ENCODE peak calls at places on chromosomes 7 and 10, in ten cellular contexts. X is esophagus squamous epithelium, L is H1, V is K562, W is sigmoid colon, I is A549, K is adrenal gland, D is GM12891, A is Peyer's patch, M is H54. O is an unnamed sample.

GRCh38 chr7:123437447-123437995 is 96.9 kb downstream of the IQUB start:
- DNase-seq in A (no peak), W (no peak), L (no peak), X (no peak), M (no peak), K (no peak), I (no peak), D (no peak), V (no peak), O (no peak)

GRCh38 chr10:29613791-29614190 is 21.0 kb downstream of the SVIL start:
- DNase-seq in M (no peak), K (no peak), D (no peak), V (no peak), L (no peak), I (no peak), A (no peak), W (no peak), X (no peak), O (no peak)

GRCh38 chr7:23347682-23348180 is 48.6 kb downstream of the MALSU1 start:
- DNase-seq in W (no peak), D (no peak), M (peak), X (no peak), L (no peak), I (peak), V (peak), A (no peak), K (no peak), O (no peak)

GRCh38 chr10:3776796-3777571 is 8.0 kb downstream of the KLF6 start:
- DNase-seq in W (peak), I (no peak), M (no peak), D (no peak), L (no peak), X (no peak), K (no peak), V (peak), A (no peak), O (no peak)

GRCh38 chr10:3803884-3804741 is 19.1 kb upstream of the KLF6 start:
- DNase-seq in I (no peak), V (peak), K (no peak), L (no peak), A (no peak), M (no peak), D (no peak), W (no peak), X (no peak), O (no peak)

GRCh38 chr10:89710748-89711147 is 9.4 kb downstream of the KIF20B start:
- DNase-seq in X (no peak), W (no peak), V (no peak), I (no peak), A (no peak), L (no peak), M (no peak), D (no peak), K (no peak), O (no peak)

GRCh38 chr7:88344271-88344670 is 37.6 kb upstream of the STEAP4 start:
- DNase-seq in I (no peak), L (no peak), V (no peak), A (no peak), D (no peak), W (no peak), K (no peak), X (no peak), M (no peak), O (no peak)

GRCh38 chr10:74164641-74165529 is 13.9 kb downstream of the ADK start:
- DNase-seq in D (no peak), L (no peak), K (no peak), M (no peak), V (no peak), I (no peak), A (no peak), W (no peak), X (no peak), O (no peak)

GRCh38 chr7:115879171-115879570 is 151.4 kb downstream of the TFEC start:
- DNase-seq in D (no peak), M (no peak), V (no peak), K (no peak), A (no peak), W (no peak), I (no peak), L (no peak), X (no peak), O (no peak)

GRCh38 chr10:89563861-89564478 is 28.6 kb upstream of the SLC16A12 start:
- DNase-seq in D (peak), L (no peak), X (no peak), V (peak), I (peak), K (no peak), M (peak), A (no peak), W (no peak), O (no peak)

DNA sequence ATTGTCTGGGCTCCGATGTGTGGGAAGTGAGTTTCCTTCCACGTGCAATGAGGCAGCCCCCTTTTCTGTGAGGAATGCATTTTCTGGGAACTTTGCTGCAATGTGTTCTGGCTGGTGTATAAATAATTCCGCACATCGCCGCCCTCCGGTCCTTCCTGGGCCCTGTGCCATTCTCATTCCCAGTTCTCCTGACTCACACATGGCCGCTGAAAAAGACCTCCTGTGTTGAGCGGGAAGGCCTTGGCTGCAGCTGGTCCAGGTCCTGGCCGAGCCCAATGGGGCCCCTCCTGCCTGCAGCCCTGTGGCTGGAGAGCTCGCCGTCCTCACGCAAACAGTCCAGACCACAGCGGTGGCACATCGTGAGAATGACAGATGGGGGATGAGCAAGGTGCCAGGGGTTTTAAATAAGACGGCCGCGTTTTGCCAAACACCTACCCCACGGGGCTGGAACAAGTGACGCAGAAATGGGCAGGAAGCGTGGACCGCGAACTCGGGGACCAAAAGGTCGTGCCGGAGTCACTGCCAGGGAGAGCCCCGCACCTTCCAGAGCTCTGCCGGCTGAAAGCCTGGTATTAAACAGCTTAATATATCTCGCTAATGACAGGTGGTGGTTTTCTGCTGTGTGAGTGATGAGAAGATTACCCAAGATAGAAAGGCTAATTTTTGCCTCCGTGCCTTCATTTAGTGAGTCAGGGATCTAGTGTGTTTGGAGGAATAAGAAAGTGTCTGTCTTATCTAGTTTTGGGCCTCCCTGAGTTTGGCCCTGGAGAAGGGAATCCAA is 37.0 kb downstream of the FAM20C start:
- DNase-seq in A (peak), K (peak), D (no peak), V (no peak), X (no peak), W (peak), M (peak), L (no peak), I (no peak), O (no peak)
- TF ChIP-seq POLR2A in A (no peak), K (no peak), D (no peak), V (no peak), X (no peak), W (no peak), M (no peak), L (no peak), I (no peak), O (no peak)

GRCh38 chr7:100538348-100538653 is 702 bp upstream of the AGFG2 start:
- DNase-seq in D (no peak), L (no peak), M (no peak), A (no peak), K (no peak), I (no peak), X (no peak), W (no peak), V (no peak), O (no peak)

DNA sequence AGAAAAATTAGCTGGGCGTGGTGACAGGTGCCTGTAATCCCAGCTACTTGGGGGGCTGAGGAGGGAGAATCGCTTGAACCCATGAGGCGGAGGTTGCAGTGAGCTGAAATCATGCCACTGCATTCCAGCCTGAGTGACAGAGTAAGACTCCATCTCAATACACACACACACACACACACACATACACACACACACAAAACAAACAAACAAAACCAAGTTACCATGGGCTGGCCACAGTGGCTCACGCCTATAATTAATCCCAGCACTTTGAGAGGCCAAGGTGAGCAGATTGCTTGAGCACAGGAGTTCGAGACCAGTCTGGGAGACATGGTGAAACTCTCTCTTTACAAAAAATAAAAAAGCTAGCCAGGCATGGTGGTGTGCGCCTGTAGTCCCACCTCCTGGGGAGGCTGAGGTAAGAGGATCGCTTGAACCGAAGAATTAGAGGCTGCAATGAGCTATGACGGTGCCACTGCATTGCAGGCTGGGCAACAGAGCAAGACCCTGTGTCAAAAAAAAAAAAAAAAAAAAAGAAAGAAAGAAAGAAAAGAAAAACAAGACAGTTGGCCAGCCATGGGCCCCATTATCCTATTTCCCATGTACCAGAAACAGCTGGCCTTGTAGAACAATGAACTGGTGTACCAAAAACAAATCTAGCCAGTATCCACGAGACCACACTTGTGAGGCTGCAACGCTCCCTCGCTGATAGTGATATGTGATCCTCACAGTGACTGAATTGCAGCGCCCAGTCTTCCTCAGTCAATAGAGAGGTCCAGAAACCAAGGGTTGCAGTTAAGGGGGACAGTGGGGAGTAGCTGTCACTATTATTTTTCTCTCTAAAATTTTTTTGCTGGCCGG is 6.6 kb upstream of the AGFG2 start:
- DNase-seq in A (no peak), K (no peak), V (peak), X (no peak), L (no peak), M (no peak), W (no peak), D (no peak), I (no peak), O (no peak)
- TF ChIP-seq POLR2A in A (no peak), K (no peak), V (no peak), X (no peak), L (no peak), M (no peak), W (no peak), D (no peak), I (no peak), O (no peak)

DNA sequence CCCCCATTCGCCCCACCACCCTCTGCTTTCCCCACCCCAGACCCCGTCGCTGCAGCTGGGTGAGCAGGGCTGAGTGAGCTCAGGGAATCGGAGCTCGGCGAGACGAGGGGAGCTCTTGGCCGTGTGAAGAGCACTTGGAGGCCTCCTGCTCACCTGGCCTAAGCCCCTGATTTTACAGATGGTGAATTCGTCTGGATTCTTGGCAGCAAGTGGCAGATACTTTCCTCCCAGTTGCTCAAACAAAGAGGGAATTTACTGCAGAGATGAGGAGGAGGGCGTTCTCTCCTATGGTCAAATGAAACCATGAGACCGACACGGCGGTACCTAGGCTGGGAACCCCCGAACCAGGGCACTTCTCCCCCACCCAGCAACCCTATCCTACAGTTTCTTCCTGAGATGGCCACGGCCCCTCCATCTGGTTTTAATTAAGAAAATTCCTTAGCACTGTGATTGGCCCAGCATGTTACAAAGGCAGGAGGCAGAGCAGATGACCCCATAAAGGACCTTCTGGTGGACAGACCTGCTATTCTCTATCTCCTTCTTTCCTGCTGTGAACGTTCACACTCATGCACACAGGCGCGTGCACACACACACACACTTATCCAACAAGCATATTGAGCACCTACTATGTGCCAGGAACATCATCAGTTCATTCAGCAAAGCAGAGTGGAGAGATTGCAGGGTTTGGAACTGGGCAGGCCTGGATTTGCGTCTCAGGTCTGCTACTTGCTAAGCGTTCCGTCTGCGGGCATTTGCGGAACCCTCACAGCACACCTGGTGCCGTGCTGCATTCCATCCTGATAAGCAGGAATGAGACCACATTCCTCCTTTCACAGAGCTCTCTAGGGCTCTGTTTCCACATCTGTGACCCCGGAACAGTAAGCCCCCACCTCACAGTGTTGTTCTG is 129.4 kb downstream of the RGS10 start:
- DNase-seq in V (no peak), K (no peak), D (no peak), W (no peak), L (no peak), I (no peak), A (no peak), X (no peak), M (no peak), O (no peak)
- TF ChIP-seq POLR2A in V (no peak), K (no peak), D (no peak), W (no peak), L (no peak), I (no peak), A (no peak), X (no peak), M (no peak), O (no peak)

DNA sequence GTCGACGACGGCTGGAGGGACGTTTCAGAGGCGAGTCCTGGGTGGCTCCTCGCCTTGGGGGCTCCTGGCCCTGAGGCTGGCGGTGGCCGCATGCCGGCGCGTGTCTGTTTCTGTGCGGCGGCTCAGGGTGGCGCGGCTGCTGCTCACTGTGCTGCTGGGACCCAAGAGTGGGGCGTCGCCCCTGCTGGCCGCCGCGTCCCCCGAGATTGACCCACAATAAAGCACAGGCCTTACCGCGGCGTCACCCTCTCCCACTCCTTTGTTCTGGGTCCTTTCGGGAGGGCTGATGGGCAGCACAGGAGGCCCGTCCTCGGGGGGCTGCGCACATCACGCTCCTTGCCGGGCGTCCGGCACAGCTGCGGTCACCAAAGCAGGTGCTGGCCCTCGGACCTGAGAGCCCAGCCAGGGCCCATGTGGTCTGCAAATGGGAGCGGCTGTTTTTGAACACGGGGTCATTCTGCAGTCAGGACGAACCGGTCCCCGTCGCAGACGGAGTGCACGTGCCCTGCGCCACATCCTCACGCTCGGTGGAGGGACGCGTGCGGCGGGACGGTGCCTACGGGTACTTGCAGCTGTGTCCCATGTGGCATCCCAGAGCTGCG is 19.2 kb downstream of the GET4 start:
- DNase-seq in V (no peak), W (no peak), D (no peak), M (no peak), X (no peak), I (no peak), K (no peak), L (no peak), A (no peak), O (no peak)
- TF ChIP-seq POLR2A in V (no peak), W (no peak), D (no peak), M (no peak), X (no peak), I (no peak), K (no peak), L (no peak), A (no peak), O (no peak)

DNA sequence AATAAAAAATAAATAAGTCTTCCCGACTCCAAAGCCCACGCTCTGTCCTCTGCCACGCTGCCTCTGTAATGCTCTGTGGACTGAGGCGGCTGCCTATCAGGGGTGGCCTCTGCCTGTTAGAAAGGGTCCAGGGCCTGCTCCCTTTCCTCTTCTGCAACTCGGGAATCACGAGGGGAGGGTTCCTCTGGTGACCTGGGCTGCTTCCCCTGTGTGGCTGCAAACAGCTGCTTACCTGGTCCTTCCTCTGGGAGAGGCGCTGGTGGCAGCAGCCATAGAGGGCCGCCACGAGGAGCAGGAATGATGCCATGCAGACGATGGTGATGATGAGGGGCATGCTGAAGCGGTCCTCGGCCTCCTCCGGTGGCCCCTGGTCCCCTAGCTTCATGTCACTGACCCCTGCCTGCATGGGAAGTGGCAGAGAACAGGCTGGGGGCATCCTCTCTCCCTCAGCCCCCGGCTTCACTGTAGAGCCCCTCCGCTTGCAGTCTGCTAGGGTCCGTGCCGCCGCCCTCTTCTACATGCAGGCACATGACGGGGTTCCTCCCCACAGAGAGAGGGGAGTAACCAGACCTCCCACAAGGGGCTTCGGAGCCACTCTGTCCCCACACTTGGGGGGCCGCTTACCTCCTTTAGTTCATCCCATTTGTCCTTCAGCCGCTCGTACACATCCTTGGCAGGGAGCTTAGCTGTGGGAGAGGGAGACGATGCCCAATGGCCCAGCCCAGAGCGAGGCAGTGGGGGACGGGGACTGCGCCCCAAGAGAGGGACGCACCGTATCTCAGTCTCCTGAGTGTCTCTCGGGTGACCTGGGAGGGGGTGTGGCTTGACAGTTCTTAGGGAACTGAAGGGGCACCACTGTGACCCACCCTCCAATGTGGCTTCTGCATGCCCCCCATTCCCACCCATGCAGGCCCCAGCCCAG is 50.5 kb downstream of the PODXL start:
- DNase-seq in K (no peak), V (no peak), M (no peak), A (no peak), X (no peak), D (no peak), W (no peak), I (no peak), L (no peak), O (no peak)
- TF ChIP-seq POLR2A in K (no peak), V (no peak), M (no peak), A (no peak), X (no peak), D (no peak), W (no peak), I (no peak), L (peak), O (no peak)

GRCh38 chr10:68105820-68106219 is 3.5 kb upstream of the MYPN start:
- DNase-seq in D (no peak), M (peak), I (no peak), L (no peak), W (no peak), X (no peak), A (no peak), K (no peak), V (no peak), O (no peak)
- TF ChIP-seq POLR2A in D (no peak), M (no peak), I (no peak), L (no peak), W (no peak), X (no peak), A (no peak), K (no peak), V (no peak), O (no peak)

DNA sequence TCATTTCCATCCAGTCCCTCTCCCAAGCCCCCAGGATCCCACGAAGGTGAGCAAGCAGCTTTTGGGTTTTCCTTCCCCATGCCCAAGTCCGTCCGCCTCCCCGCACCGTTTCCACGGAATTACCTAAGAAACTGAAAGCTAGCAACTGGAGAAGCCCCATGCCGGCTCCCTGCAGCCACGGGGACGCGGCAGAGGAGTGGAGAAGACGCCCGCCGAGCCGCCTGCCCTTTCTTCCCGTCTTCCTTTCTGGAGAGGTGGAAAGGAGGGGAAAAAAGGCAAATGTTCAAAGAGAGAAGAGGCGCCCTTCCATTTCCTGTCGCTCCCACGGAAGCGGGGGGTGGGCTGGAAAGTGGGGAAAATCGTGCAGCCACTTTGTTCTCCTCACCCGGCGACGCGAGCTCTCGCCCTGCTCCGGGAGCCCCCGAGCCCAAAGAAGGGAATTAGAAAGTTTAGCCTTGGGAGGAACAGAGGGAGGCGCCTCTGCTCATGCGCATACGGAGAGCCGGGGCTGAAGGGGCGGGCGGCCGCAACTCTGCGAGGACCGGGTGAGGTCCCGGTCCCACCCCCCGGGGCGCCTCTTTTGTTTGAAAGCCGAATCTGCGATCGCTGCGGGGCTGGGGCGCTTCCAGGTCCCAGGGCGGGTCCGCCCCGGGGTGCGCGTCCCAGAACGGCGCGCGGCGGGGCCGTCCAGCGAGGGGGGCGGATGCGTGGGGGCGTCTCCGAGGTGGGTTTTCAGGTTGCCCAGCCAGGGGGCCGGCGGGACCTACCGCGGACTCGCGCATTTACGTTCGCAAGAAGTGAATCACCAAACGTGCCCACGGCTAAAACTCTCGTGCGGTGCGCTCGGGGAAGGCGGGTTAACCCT is at the start of gene LAMB1:
- DNase-seq in D (peak), W (peak), A (no peak), K (peak), V (peak), M (peak), I (peak), X (no peak), L (peak), O (no peak)
- TF ChIP-seq POLR2A in D (no peak), W (peak), A (no peak), K (no peak), V (peak), M (peak), I (peak), X (peak), L (no peak), O (no peak)

O was measured in GM12892.